ENCODE peak calls at places on chromosomes 1 and 21, in six cellular contexts. C, Z, H, N, L and T are unnamed samples. For H3K9me3, the result is how much of the 10 kb centered on the place peaks cover.

GRCh38 chr1:207191061-207191460 is 87.0 kb downstream of the C4BPA start:
- DNase-seq in Z (no peak), L (no peak), H (no peak), N (no peak), C (no peak), T (no peak)

GRCh38 chr1:244414543-244414942 is 37.2 kb downstream of the ADSS2 start:
- DNase-seq in C (peak), N (no peak), L (no peak), Z (no peak), H (no peak), T (no peak)

GRCh38 chr1:203305809-203306088 is 430 bp downstream of the BTG2 start:
- DNase-seq in L (no peak), H (no peak), N (no peak), C (no peak), Z (no peak), T (no peak)

GRCh38 chr1:12627308-12627707 is 9.3 kb upstream of the DHRS3 start:
- DNase-seq in N (no peak), C (no peak), Z (no peak), H (no peak), L (no peak), T (no peak)

GRCh38 chr1:6354659-6355317 is 38.8 kb downstream of the ACOT7 start:
- DNase-seq in L (no peak), C (no peak), Z (no peak), H (no peak), N (no peak), T (no peak)

GRCh38 chr1:200252526-200252925 is 157.3 kb downstream of the ZNF281 start:
- DNase-seq in N (no peak), Z (no peak), L (no peak), C (no peak), H (no peak), T (no peak)

GRCh38 chr1:117339866-117340357 is 27.3 kb upstream of the MAN1A2 start:
- DNase-seq in L (no peak), C (peak), Z (no peak), N (no peak), H (no peak), T (no peak)

GRCh38 chr1:63674238-63674864 is 81.1 kb downstream of the PGM1 start:
- DNase-seq in N (peak), Z (peak), C (peak), H (peak), L (peak), T (peak)

GRCh38 chr1:245096330-245097066 is 58.3 kb upstream of the KIF26B start:
- DNase-seq in Z (no peak), C (no peak), L (no peak), H (no peak), N (no peak), T (no peak)

GRCh38 chr1:63063367-63063766 is 259.0 kb upstream of the FOXD3 start:
- DNase-seq in H (no peak), C (no peak), L (no peak), N (no peak), Z (no peak), T (no peak)

GRCh38 chr1:11802616-11802972 is 3.2 kb downstream of the MTHFR start:
- DNase-seq in N (no peak), C (no peak), Z (no peak), L (no peak), H (no peak), T (no peak)

GRCh38 chr1:180181048-180181447 is 26.4 kb downstream of the QSOX1 start:
- DNase-seq in N (no peak), H (no peak), L (no peak), C (no peak), Z (no peak), T (no peak)

GRCh38 chr1:15352122-15352957 is 57.3 kb upstream of the EFHD2 start:
- DNase-seq in Z (no peak), H (peak), N (no peak), C (peak), L (peak), T (no peak)

GRCh38 chr1:75233302-75233929 is 99.2 kb downstream of the LHX8 start:
- DNase-seq in H (peak), N (no peak), Z (no peak), L (no peak), C (peak), T (no peak)

GRCh38 chr1:15353839-15354579 is 55.7 kb upstream of the EFHD2 start:
- DNase-seq in L (no peak), C (no peak), Z (no peak), H (no peak), N (no peak), T (no peak)

GRCh38 chr1:36864182-36865079 is 169.9 kb downstream of the GRIK3 start:
- DNase-seq in L (no peak), H (no peak), Z (no peak), C (no peak), N (no peak), T (no peak)

GRCh38 chr1:37602750-37603694 is 7.3 kb upstream of the GNL2 start:
- DNase-seq in H (peak), N (no peak), Z (no peak), C (no peak), L (no peak), T (no peak)

GRCh38 chr1:96370752-96371151 is 350.8 kb upstream of the PTBP2 start:
- DNase-seq in L (no peak), Z (no peak), C (peak), H (no peak), N (no peak), T (peak)

GRCh38 chr1:169550294-169550693 is 36.0 kb downstream of the F5 start:
- DNase-seq in N (no peak), Z (no peak), H (no peak), C (peak), L (no peak), T (no peak)

GRCh38 chr1:226664413-226665101 is 74.5 kb downstream of the ITPKB start:
- DNase-seq in L (peak), H (no peak), Z (no peak), C (no peak), N (peak), T (no peak)

GRCh38 chr1:47725000-47725731 is 272.0 kb downstream of the TRABD2B start:
- DNase-seq in L (no peak), C (no peak), H (no peak), Z (no peak), N (no peak), T (no peak)

GRCh38 chr1:57281324-57281723 is 142.5 kb downstream of the DAB1 start:
- DNase-seq in C (no peak), H (no peak), Z (no peak), L (no peak), N (no peak), T (no peak)

GRCh38 chr1:207828485-207829158 is 76.8 kb downstream of the CD46 start:
- DNase-seq in Z (peak), C (peak), H (peak), N (no peak), L (peak), T (peak)

GRCh38 chr21:42171091-42172053 is 47.6 kb upstream of the ABCG1 start:
- DNase-seq in L (peak), Z (no peak), N (no peak), C (peak), H (no peak), T (no peak)

GRCh38 chr1:164617607-164618564 is 58.9 kb downstream of the PBX1 start:
- DNase-seq in H (peak), Z (no peak), N (no peak), C (peak), L (no peak), T (no peak)

GRCh38 chr1:17648457-17649145 is 106.5 kb upstream of the ACTL8 start:
- DNase-seq in C (peak), H (no peak), L (no peak), Z (no peak), N (peak), T (no peak)

GRCh38 chr1:35488346-35488745 is 68.9 kb downstream of the KIAA0319L start:
- DNase-seq in C (no peak), L (no peak), Z (no peak), N (no peak), H (no peak), T (no peak)

GRCh38 chr1:25619101-25619890 is 2.7 kb downstream of the MAN1C1 start:
- DNase-seq in Z (peak), L (no peak), C (no peak), N (no peak), H (no peak), T (no peak)

GRCh38 chr1:43531906-43532584 is 1.4 kb downstream of the PTPRF start:
- DNase-seq in L (no peak), N (no peak), C (no peak), H (no peak), Z (no peak), T (no peak)

GRCh38 chr1:7703321-7704213 is 67.5 kb upstream of the VAMP3 start:
- DNase-seq in L (no peak), C (no peak), Z (no peak), N (no peak), H (no peak), T (no peak)

GRCh38 chr1:177780096-177780700 is 189.7 kb downstream of the SEC16B start:
- DNase-seq in Z (no peak), C (peak), H (peak), N (no peak), L (no peak), T (peak)

GRCh38 chr21:46207920-46208571 is 20.5 kb downstream of the LSS start:
- DNase-seq in H (no peak), C (no peak), N (no peak), L (no peak), Z (no peak), T (no peak)

GRCh38 chr1:18284750-18285532 is 177.3 kb downstream of the IGSF21 start:
- DNase-seq in N (no peak), H (no peak), Z (no peak), C (no peak), L (no peak), T (no peak)

DNA sequence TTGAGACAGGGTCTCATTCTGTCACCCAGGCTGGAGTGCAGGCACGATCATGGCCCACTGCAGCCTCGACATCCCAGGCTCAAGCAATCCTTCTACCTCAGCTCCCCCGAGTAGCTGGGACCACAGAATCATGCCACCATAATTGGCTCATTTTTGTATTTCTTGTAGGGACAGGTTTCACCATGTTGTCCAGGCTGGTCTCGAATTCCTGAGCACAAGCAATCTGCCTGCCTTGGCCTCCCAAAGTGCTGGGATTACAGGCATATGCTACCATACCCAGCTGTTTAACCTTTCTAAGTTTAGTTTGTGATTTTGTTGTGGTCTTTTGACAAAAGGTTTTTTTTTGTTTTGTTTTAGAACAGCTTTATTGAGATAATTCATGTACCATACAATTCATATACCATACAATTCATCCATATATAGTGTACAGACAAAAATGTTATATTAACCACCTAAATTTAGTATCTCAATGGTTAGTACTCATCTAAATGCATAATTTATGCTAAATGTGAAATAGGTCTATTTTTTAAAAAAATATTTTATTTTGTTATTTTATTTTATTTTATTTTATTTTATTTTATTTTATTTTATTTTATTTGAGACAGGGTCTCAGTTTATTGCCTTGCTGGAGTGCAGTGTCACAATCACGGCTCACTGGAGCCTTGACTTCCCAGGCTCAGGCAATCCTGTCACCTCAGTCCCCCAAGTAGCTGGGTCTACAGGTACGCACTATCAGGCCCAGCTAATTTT is 8.9 kb downstream of the ZMPSTE24 start:
- DNase-seq in C (peak), L (no peak), H (no peak), Z (no peak), N (no peak), T (no peak)
- H3K27ac ChIP-seq in C (peak), L (peak), H (no peak), Z (no peak), N (peak), T (no peak)

GRCh38 chr1:211605613-211606326 is 26.8 kb upstream of the SLC30A1 start:
- DNase-seq in C (no peak), H (no peak), L (no peak), Z (no peak), N (no peak), T (no peak)
- H3K4me3 ChIP-seq in C (no peak), H (no peak), L (no peak), Z (no peak), N (peak), T (no peak)

DNA sequence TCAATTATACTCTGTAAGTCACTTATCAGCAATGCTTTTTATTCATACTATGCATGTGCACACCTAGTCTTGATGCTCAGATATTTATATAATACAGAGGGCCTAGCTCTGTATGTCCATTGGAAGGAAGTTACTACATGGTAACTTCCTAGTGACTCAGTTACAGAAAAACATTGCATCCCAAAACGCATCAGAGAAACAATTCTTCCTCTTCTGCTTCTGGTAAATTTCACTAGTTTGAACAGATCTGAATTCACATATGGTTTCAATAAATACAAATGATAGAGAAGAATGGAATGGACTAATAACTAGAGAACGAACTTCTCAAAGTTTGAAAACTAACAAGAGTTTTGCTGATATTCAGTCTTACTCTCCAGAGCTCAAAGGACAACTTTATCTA is 811.3 kb upstream of the ADGRL2 start:
- DNase-seq in L (no peak), N (no peak), C (no peak), H (no peak), Z (no peak), T (no peak)
- H3K9me3 ChIP-seq in L (under half), N (under half), C (under half), H (under half), Z (under half), T (under half)

GRCh38 chr21:31905444-31906400 is 32.9 kb downstream of the HUNK start:
- DNase-seq in N (no peak), H (no peak), L (no peak), Z (no peak), C (no peak), T (no peak)
- H3K27ac ChIP-seq in N (no peak), H (no peak), L (no peak), Z (no peak), C (no peak), T (no peak)

GRCh38 chr21:43811262-43812105 is 22.1 kb downstream of the RRP1 start:
- DNase-seq in N (no peak), C (no peak), Z (no peak), H (no peak), L (no peak), T (no peak)

GRCh38 chr21:43814215-43815106 is 25.1 kb downstream of the RRP1 start:
- DNase-seq in L (no peak), C (no peak), H (no peak), N (no peak), Z (no peak), T (no peak)

GRCh38 chr21:43810505-43811261 is 21.3 kb downstream of the RRP1 start:
- DNase-seq in H (no peak), Z (peak), L (peak), N (no peak), C (peak), T (no peak)

GRCh38 chr21:43812957-43813730 is 23.8 kb downstream of the RRP1 start:
- DNase-seq in C (no peak), L (no peak), Z (no peak), N (no peak), H (no peak), T (no peak)

DNA sequence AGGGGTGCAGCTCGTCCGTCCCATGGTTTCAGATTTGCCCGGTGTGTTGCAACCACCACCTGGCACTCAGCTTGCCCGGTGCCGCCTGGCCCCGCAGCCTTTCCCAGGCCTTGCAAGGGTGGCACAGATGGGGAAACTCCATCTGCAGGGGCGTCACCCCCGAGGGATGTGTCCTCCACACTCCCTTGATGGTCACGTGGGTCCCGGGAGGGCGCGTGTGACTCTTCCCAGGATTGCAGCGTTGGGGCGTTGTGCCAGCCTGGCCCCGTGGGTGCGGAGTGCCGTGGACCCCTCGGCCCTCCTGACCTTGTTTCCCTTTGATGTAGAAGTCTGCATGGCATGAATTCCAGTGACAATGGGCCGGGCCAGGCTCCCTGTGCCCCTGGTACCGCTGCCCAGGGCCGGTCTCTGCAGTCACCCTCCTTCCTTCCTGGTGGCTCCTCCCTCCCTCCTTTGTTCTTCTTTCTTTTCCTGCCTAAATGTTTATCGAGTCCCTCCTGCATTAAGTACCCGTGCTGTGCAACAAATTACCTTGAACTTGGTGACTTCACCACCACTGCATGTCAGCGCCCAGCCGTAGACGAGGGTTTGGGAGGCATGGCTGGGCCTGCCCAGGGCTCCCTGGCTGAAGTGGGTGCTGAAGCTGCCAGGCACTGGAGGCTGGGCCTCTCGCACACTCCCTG is 22.9 kb downstream of the RRP1 start:
- DNase-seq in H (no peak), L (peak), N (no peak), Z (no peak), C (peak), T (no peak)
- H3K4me3 ChIP-seq in H (peak), L (peak), N (peak), Z (no peak), C (no peak), T (no peak)

GRCh38 chr21:38341546-38342012 is 84.8 kb downstream of the KCNJ15 start:
- DNase-seq in L (peak), H (no peak), Z (no peak), N (peak), C (no peak), T (no peak)
- H3K9me3 ChIP-seq in L (under half), H (under half), Z (under half), N (under half), C (under half), T (under half)

GRCh38 chr21:27831821-27832569 is 865.1 kb upstream of the ADAMTS5 start:
- DNase-seq in H (no peak), L (no peak), Z (no peak), C (no peak), N (no peak), T (no peak)
- H3K27ac ChIP-seq in H (no peak), L (no peak), Z (no peak), C (no peak), N (no peak), T (no peak)

GRCh38 chr1:183604811-183605210 is 14.6 kb upstream of the NCF2 start:
- DNase-seq in L (no peak), N (no peak), H (no peak), C (no peak), Z (no peak), T (no peak)
- H3K4me3 ChIP-seq in L (no peak), N (no peak), H (no peak), C (no peak), Z (no peak), T (no peak)

GRCh38 chr21:8990326-8991087 is 1530.9 kb upstream of the TPTE start:
- DNase-seq in N (no peak), C (no peak), H (peak), L (no peak), Z (no peak), T (no peak)
- H3K9me3 ChIP-seq in N (under half), C (half or more), H (under half), L (half or more), Z (under half), T (under half)

DNA sequence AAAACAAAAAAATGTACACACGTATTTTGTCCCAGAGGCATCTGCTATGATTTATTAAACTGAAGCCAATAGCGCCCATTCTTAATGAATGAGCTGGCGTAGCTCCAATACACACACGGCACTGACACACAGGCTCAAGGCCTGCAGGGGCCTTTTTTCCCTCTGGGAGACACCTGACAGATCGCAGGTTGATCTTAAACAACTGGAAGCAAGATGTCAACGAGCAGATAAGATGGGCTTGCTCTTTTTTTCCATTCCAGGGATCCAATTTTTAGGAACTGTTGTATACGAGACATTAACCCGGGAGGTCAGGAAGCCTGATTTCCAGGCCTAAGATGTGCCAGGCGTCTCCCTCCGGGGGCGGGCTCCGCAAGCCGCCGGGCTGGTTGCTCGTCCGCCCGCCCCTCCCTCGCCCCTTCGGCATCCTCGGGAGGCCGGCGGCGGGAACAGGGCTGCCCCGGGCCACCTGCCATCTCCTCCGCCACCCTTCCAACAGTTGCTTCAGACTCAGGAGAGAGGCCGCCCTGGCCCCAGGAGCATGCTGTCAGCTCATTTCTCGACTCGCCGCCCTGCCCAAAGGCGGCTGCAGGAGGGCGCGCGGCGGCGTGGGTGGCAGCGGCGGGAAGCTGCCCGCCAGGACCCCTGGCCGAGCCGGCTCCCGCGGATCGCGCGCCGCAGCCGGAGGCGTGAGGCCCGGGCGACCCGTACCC is 725 bp downstream of the TTC13 start:
- DNase-seq in L (peak), C (peak), H (no peak), N (no peak), Z (peak), T (no peak)
- H3K27ac ChIP-seq in L (peak), C (no peak), H (peak), N (no peak), Z (no peak), T (no peak)